ENCODE peak calls at places on chromosomes 4 and X, in four cellular contexts. One of them, this sample, is unnamed.

GRCh38 chrX:70338290-70338689 is 48.4 kb downstream of the KIF4A start:
- DNase-seq in GM23338: no peak
- DNase-seq in DND-41: no peak
- DNase-seq in neural progenitor cell: no peak
- DNase-seq in this sample: no peak

GRCh38 chr4:154004450-154004849 is 215.6 kb upstream of the SFRP2 start:
- DNase-seq in GM23338: no peak
- DNase-seq in neural progenitor cell: no peak
- DNase-seq in DND-41: no peak
- DNase-seq in this sample: no peak

GRCh38 chrX:138058931-138059330 is 493.0 kb downstream of the ZIC3 start:
- DNase-seq in GM23338: no peak
- DNase-seq in DND-41: no peak
- DNase-seq in neural progenitor cell: no peak
- DNase-seq in this sample: no peak

GRCh38 chr4:13829457-13829856 is 201.9 kb upstream of the BOD1L1 start:
- DNase-seq in neural progenitor cell: no peak
- DNase-seq in DND-41: no peak
- DNase-seq in GM23338: no peak
- DNase-seq in this sample: no peak

GRCh38 chr4:150385606-150386005 is 196.3 kb upstream of the MAB21L2 start:
- DNase-seq in DND-41: no peak
- DNase-seq in neural progenitor cell: peak; percentile 21
- DNase-seq in GM23338: peak; percentile 40
- DNase-seq in this sample: no peak

GRCh38 chrX:7110821-7111276 is 36.7 kb upstream of the STS start:
- DNase-seq in DND-41: peak; percentile 82
- DNase-seq in GM23338: no peak
- DNase-seq in neural progenitor cell: no peak
- DNase-seq in this sample: no peak

GRCh38 chr4:149523039-149523438 is 292.6 kb downstream of the IQCM start:
- DNase-seq in neural progenitor cell: no peak
- DNase-seq in DND-41: no peak
- DNase-seq in GM23338: no peak
- DNase-seq in this sample: no peak

GRCh38 chr4:119693127-119693526 is 64.5 kb upstream of the PDE5A start:
- DNase-seq in neural progenitor cell: no peak
- DNase-seq in DND-41: no peak
- DNase-seq in GM23338: no peak
- DNase-seq in this sample: no peak

GRCh38 chr4:164373021-164373420 is 380.9 kb upstream of the SMIM31 start:
- DNase-seq in GM23338: no peak
- DNase-seq in neural progenitor cell: no peak
- DNase-seq in DND-41: no peak
- DNase-seq in this sample: no peak

GRCh38 chr4:173526034-173526482 is 4.0 kb downstream of the HAND2 start:
- DNase-seq in GM23338: peak; percentile 42
- DNase-seq in neural progenitor cell: peak; percentile 43
- DNase-seq in DND-41: no peak
- DNase-seq in this sample: no peak

GRCh38 chr4:73223258-73223651 is 35.3 kb downstream of the ANKRD17 start:
- DNase-seq in GM23338: no peak
- DNase-seq in DND-41: no peak
- DNase-seq in neural progenitor cell: no peak
- DNase-seq in this sample: no peak

GRCh38 chr4:184503869-184504300 is 29.5 kb upstream of the IRF2 start:
- DNase-seq in DND-41: peak; percentile 24
- DNase-seq in neural progenitor cell: no peak
- DNase-seq in GM23338: no peak
- DNase-seq in this sample: no peak

GRCh38 chr4:47032405-47033106 is 1.2 kb downstream of the GABRB1 start:
- DNase-seq in DND-41: no peak
- DNase-seq in neural progenitor cell: peak; percentile 88
- DNase-seq in GM23338: peak; percentile 85
- DNase-seq in this sample: peak; percentile 8

GRCh38 chr4:13367691-13368090 is 116.4 kb downstream of the RAB28 start:
- DNase-seq in neural progenitor cell: no peak
- DNase-seq in DND-41: no peak
- DNase-seq in GM23338: no peak
- DNase-seq in this sample: no peak

GRCh38 chrX:106931831-106932491 is 11.8 kb downstream of the CLDN2 start:
- DNase-seq in neural progenitor cell: no peak
- DNase-seq in GM23338: no peak
- DNase-seq in DND-41: no peak
- DNase-seq in this sample: no peak

GRCh38 chr4:70522626-70523025 is 4.3 kb downstream of the AMTN start:
- DNase-seq in neural progenitor cell: no peak
- DNase-seq in GM23338: no peak
- DNase-seq in DND-41: no peak
- DNase-seq in this sample: no peak

GRCh38 chrX:105821471-105822081 is 763 bp upstream of the NRK start:
- DNase-seq in GM23338: peak; percentile 84
- DNase-seq in DND-41: no peak
- DNase-seq in neural progenitor cell: peak; percentile 42
- DNase-seq in this sample: no peak

GRCh38 chrX:139691493-139691842 is 16.5 kb downstream of the MCF2 start:
- DNase-seq in neural progenitor cell: peak; percentile 16
- DNase-seq in GM23338: peak; percentile 15
- DNase-seq in DND-41: no peak
- DNase-seq in this sample: no peak

GRCh38 chrX:139831689-139832456 is 101.0 kb downstream of the ATP11C start:
- DNase-seq in DND-41: no peak
- DNase-seq in neural progenitor cell: peak; percentile 18
- DNase-seq in GM23338: peak; percentile 32
- DNase-seq in this sample: no peak

GRCh38 chr4:1470816-1471442 is 64.7 kb upstream of the NKX1-1 start:
- DNase-seq in DND-41: no peak
- DNase-seq in neural progenitor cell: no peak
- DNase-seq in GM23338: no peak
- DNase-seq in this sample: no peak

GRCh38 chr4:59971952-59972351 is 1228.2 kb upstream of the ADGRL3 start:
- DNase-seq in GM23338: no peak
- DNase-seq in DND-41: no peak
- DNase-seq in neural progenitor cell: no peak
- DNase-seq in this sample: no peak

GRCh38 chr4:121827851-121828250 is 4.2 kb upstream of the CCNA2 start:
- DNase-seq in neural progenitor cell: no peak
- DNase-seq in GM23338: no peak
- DNase-seq in DND-41: no peak
- DNase-seq in this sample: peak; percentile 26

GRCh38 chrX:84737471-84737871 is 235.2 kb upstream of the HDX start:
- DNase-seq in neural progenitor cell: no peak
- DNase-seq in DND-41: no peak
- DNase-seq in GM23338: peak; percentile 0
- DNase-seq in this sample: no peak

GRCh38 chrX:149145845-149146285 is 359.2 kb downstream of the IDS start:
- DNase-seq in GM23338: no peak
- DNase-seq in DND-41: peak; percentile 37
- DNase-seq in neural progenitor cell: no peak
- DNase-seq in this sample: no peak

GRCh38 chr4:79319975-79320374 is 5.9 kb downstream of the NAA11 start:
- DNase-seq in DND-41: no peak
- DNase-seq in GM23338: no peak
- DNase-seq in neural progenitor cell: no peak
- DNase-seq in this sample: no peak

GRCh38 chr4:81470456-81471327 is 1.0 kb downstream of the RASGEF1B start:
- DNase-seq in DND-41: peak; percentile 23
- DNase-seq in neural progenitor cell: peak; percentile 54
- DNase-seq in GM23338: peak; percentile 50
- DNase-seq in this sample: no peak

GRCh38 chr4:71396382-71396781 is 57.6 kb downstream of the SLC4A4 start:
- DNase-seq in neural progenitor cell: peak; percentile 3
- DNase-seq in DND-41: no peak
- DNase-seq in GM23338: no peak
- DNase-seq in this sample: no peak

GRCh38 chr4:44446191-44446590 is 2.4 kb downstream of the KCTD8 start:
- DNase-seq in neural progenitor cell: no peak
- DNase-seq in GM23338: no peak
- DNase-seq in DND-41: no peak
- DNase-seq in this sample: no peak

GRCh38 chr4:44448548-44449443 is at the start of gene KCTD8:
- DNase-seq in DND-41: peak; percentile 29
- DNase-seq in GM23338: peak; percentile 97
- DNase-seq in neural progenitor cell: peak; percentile 96
- DNase-seq in this sample: peak; percentile 42

GRCh38 chr4:44446801-44447562 is 1.6 kb downstream of the KCTD8 start:
- DNase-seq in DND-41: no peak
- DNase-seq in GM23338: peak; percentile 39
- DNase-seq in neural progenitor cell: peak; percentile 36
- DNase-seq in this sample: no peak

GRCh38 chr4:44447563-44448504 is 775 bp downstream of the KCTD8 start:
- DNase-seq in GM23338: peak; percentile 65
- DNase-seq in neural progenitor cell: peak; percentile 74
- DNase-seq in DND-41: no peak
- DNase-seq in this sample: no peak
- TF ChIP-seq EZH2 in GM23338: no peak
- TF ChIP-seq EZH2 in neural progenitor cell: peak; percentile 42
- TF ChIP-seq EZH2 in DND-41: no peak
- TF ChIP-seq EZH2 in this sample: no peak

GRCh38 chr4:93827272-93827947 is 1.1 kb upstream of the ATOH1 start:
- DNase-seq in GM23338: peak; percentile 92
- DNase-seq in DND-41: no peak
- DNase-seq in neural progenitor cell: peak; percentile 81
- DNase-seq in this sample: no peak
- TF ChIP-seq EZH2 in GM23338: no peak
- TF ChIP-seq EZH2 in DND-41: no peak
- TF ChIP-seq EZH2 in neural progenitor cell: no peak
- TF ChIP-seq EZH2 in this sample: no peak

GRCh38 chr4:84497835-84498202 is 1.3 kb downstream of the NKX6-1 start:
- DNase-seq in DND-41: no peak
- DNase-seq in GM23338: no peak
- DNase-seq in neural progenitor cell: no peak
- DNase-seq in this sample: no peak

GRCh38 chr4:84498203-84499026 is 677 bp downstream of the NKX6-1 start:
- DNase-seq in GM23338: peak; percentile 63
- DNase-seq in neural progenitor cell: peak; percentile 70
- DNase-seq in DND-41: no peak
- DNase-seq in this sample: no peak

GRCh38 chr4:84497220-84497834 is 1.8 kb downstream of the NKX6-1 start:
- DNase-seq in GM23338: peak; percentile 34
- DNase-seq in neural progenitor cell: peak; percentile 61
- DNase-seq in DND-41: no peak
- DNase-seq in this sample: no peak

GRCh38 chr4:84495448-84496221 is 3.5 kb downstream of the NKX6-1 start:
- DNase-seq in neural progenitor cell: peak; percentile 47
- DNase-seq in DND-41: no peak
- DNase-seq in GM23338: peak; percentile 57
- DNase-seq in this sample: no peak

GRCh38 chr4:84496356-84497219 is 2.5 kb downstream of the NKX6-1 start:
- DNase-seq in DND-41: no peak
- DNase-seq in neural progenitor cell: peak; percentile 77
- DNase-seq in GM23338: peak; percentile 73
- DNase-seq in this sample: no peak
- TF ChIP-seq EZH2 in DND-41: no peak
- TF ChIP-seq EZH2 in neural progenitor cell: peak; percentile 77
- TF ChIP-seq EZH2 in GM23338: peak; percentile 88
- TF ChIP-seq EZH2 in this sample: no peak

GRCh38 chrX:21374163-21374993 is at the start of gene CNKSR2:
- DNase-seq in GM23338: peak; percentile 74
- DNase-seq in DND-41: peak; percentile 76
- DNase-seq in neural progenitor cell: peak; percentile 80
- DNase-seq in this sample: no peak

GRCh38 chrX:21375795-21376069 is 1.5 kb downstream of the CNKSR2 start:
- DNase-seq in neural progenitor cell: peak; percentile 64
- DNase-seq in GM23338: peak; percentile 46
- DNase-seq in DND-41: no peak
- DNase-seq in this sample: no peak

GRCh38 chrX:21376636-21377035 is 2.4 kb downstream of the CNKSR2 start:
- DNase-seq in DND-41: no peak
- DNase-seq in GM23338: no peak
- DNase-seq in neural progenitor cell: no peak
- DNase-seq in this sample: no peak

GRCh38 chrX:21373637-21374162 is 518 bp upstream of the CNKSR2 start:
- DNase-seq in DND-41: peak; percentile 35
- DNase-seq in GM23338: peak; percentile 27
- DNase-seq in neural progenitor cell: peak; percentile 89
- DNase-seq in this sample: no peak

GRCh38 chrX:21374994-21375794 is 976 bp downstream of the CNKSR2 start:
- DNase-seq in neural progenitor cell: peak; percentile 28
- DNase-seq in GM23338: peak; percentile 23
- DNase-seq in DND-41: peak; percentile 10
- DNase-seq in this sample: no peak
- TF ChIP-seq EZH2 in neural progenitor cell: no peak
- TF ChIP-seq EZH2 in GM23338: no peak
- TF ChIP-seq EZH2 in DND-41: no peak
- TF ChIP-seq EZH2 in this sample: no peak